ENCODE peak calls at places on chromosomes 6 and 20, in five cellular contexts. Q is esophagus muscularis mucosa, N is suprapubic skin, A is ovary, I is A549. H is an unnamed sample.

GRCh38 chr20:20390393-20390792 is 22.5 kb downstream of the INSM1 start:
- DNase-seq in Q (no peak), I (no peak), N (no peak), A (no peak), H (no peak)

GRCh38 chr6:158536891-158537798 is 22.7 kb upstream of the TMEM181 start:
- DNase-seq in N (no peak), Q (no peak), A (peak; percentile 37), I (no peak), H (no peak)

GRCh38 chr20:48338717-48339116 is 489.1 kb downstream of the PREX1 start:
- DNase-seq in A (no peak), Q (no peak), N (no peak), I (no peak), H (no peak)

GRCh38 chr6:154868143-154868594 is 126.9 kb upstream of the TIAM2 start:
- DNase-seq in Q (no peak), N (no peak), A (no peak), I (peak; percentile 45), H (no peak)

GRCh38 chr20:669573-669972 is 6.0 kb downstream of the SCRT2 start:
- DNase-seq in N (no peak), A (no peak), Q (no peak), I (no peak), H (no peak)

GRCh38 chr6:22251331-22251730 is 45.5 kb downstream of the PRL start:
- DNase-seq in Q (no peak), A (no peak), N (no peak), I (peak; percentile 27), H (no peak)

GRCh38 chr20:57857969-57858368 is 148.2 kb upstream of the PMEPA1 start:
- DNase-seq in I (no peak), Q (no peak), A (no peak), N (no peak), H (no peak)

GRCh38 chr6:156776841-156777576 is at the start of gene ARID1B:
- DNase-seq in Q (no peak), N (peak; percentile 90), I (peak; percentile 75), A (peak; percentile 82), H (peak; percentile 75)

GRCh38 chr20:2165871-2166270 is 64.2 kb downstream of the STK35 start:
- DNase-seq in A (no peak), I (no peak), Q (no peak), N (no peak), H (no peak)

GRCh38 chr6:101851911-101852310 is 458.4 kb downstream of the GRIK2 start:
- DNase-seq in N (no peak), I (no peak), A (no peak), Q (no peak), H (no peak)

GRCh38 chr6:109662192-109662591 is 28.8 kb downstream of the AK9 start:
- DNase-seq in I (no peak), Q (no peak), A (no peak), N (no peak), H (no peak)

GRCh38 chr6:56951049-56951816 is 3.7 kb upstream of the BEND6 start:
- DNase-seq in N (no peak), Q (no peak), I (no peak), A (no peak), H (no peak)

GRCh38 chr20:62286493-62287064 is 16.2 kb upstream of the ADRM1 start:
- DNase-seq in N (no peak), Q (no peak), I (no peak), A (no peak), H (no peak)

GRCh38 chr6:132907915-132908314 is 93.5 kb downstream of the RPS12 start:
- DNase-seq in N (no peak), A (no peak), I (no peak), Q (no peak), H (no peak)

GRCh38 chr6:69584536-69584912 is 212.3 kb downstream of the LMBRD1 start:
- DNase-seq in A (no peak), N (no peak), Q (no peak), I (no peak), H (no peak)

GRCh38 chr20:53157443-53158408 is 185.6 kb downstream of the TSHZ2 start:
- DNase-seq in I (peak; percentile 77), N (peak; percentile 62), A (peak; percentile 36), Q (no peak), H (no peak)

GRCh38 chr6:166419268-166419667 is 36.5 kb upstream of the MPC1 start:
- DNase-seq in N (no peak), Q (no peak), I (no peak), A (no peak), H (no peak)

GRCh38 chr6:77106992-77107391 is 356.3 kb downstream of the HTR1B start:
- DNase-seq in N (no peak), Q (no peak), A (no peak), I (no peak), H (no peak)

GRCh38 chr20:32839982-32840285 is 18.8 kb upstream of the EFCAB8 start:
- DNase-seq in N (no peak), Q (no peak), A (no peak), I (no peak), H (no peak)

DNA sequence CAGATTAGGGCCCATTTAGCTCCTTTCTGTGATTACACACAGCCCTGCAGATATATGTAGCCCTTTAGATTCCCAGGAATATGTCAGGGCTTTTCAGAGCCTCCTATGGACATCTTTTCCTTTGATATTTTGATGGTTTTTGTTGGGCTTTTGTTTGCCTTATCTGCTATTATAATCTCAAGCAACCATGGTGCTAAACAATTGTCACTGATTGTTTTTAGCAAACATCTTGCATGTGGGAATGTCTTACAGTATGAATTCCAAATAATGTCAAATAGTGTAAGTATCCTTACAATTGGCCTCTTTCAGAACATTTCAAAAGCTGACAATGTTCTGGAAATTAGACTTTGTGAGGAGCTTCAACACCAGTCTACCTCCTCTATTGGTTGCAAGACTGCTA is 333.6 kb upstream of the OPRM1 start:
- DNase-seq in I (no peak), N (no peak), A (no peak), Q (no peak), H (no peak)
- H3K9me3 ChIP-seq in I (no peaks in the 10 kb centered on the region), N (peaks cover 6% of the 10 kb centered on the region), A (no peaks in the 10 kb centered on the region), Q (no peaks in the 10 kb centered on the region), H (no peaks in the 10 kb centered on the region)

DNA sequence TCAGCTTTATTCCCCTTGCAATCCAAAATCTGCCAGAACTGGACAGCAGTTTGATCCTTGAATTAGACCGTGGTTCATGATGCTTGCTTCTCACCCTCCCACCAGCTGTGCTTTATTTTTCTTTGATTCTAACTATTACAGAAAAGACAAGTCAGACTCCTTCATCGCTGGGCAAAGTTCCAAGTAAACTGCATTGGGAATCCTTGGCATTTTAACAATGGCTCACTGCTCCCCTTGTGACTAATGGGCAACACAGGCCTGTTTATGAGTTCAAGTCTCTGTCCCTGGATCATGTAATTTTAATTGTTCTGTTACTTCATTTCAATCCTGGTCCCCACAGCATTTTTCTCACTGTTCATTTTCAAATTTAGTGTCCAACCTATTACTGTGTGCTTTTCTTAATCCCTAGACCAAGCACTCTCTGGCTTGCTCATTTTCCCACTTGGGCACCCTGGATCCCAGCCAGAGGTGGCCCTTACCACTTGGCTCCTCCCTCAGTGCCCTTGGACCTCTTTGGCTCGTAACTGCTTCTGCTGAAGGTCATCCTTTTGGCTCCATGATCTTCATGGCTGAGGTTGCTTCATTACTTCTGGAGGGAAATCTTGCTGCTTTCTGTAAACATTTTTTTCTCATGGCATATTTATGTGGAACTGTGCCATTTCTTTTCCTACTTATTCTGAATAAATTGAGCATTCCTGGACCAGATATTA is 32.8 kb downstream of the PSMB9 start:
- DNase-seq in N (no peak), I (peak; percentile 26), Q (no peak), A (peak; percentile 85), H (peak; percentile 25)
- TF ChIP-seq EP300 in N (no peak), I (no peak), Q (no peak), A (no peak), H (no peak)

GRCh38 chr20:23086056-23086551 is at the start of gene CD93:
- DNase-seq in Q (no peak), A (peak; percentile 33), I (no peak), N (no peak), H (peak; percentile 41)
- TF ChIP-seq POLR2A in Q (no peak), A (no peak), I (no peak), N (no peak), H (peak; percentile 13)

GRCh38 chr6:168093634-168094033 is 14.6 kb upstream of the FRMD1 start:
- DNase-seq in I (no peak), Q (no peak), A (peak; percentile 3), N (no peak), H (no peak)

GRCh38 chr6:168095171-168095691 is 16.2 kb upstream of the FRMD1 start:
- DNase-seq in Q (no peak), I (no peak), A (peak; percentile 13), N (no peak), H (no peak)

GRCh38 chr6:168092541-168092940 is 13.5 kb upstream of the FRMD1 start:
- DNase-seq in Q (no peak), N (no peak), I (no peak), A (no peak), H (no peak)

GRCh38 chr6:168091381-168092264 is 12.6 kb upstream of the FRMD1 start:
- DNase-seq in Q (no peak), I (no peak), A (peak; percentile 9), N (no peak), H (no peak)

GRCh38 chr6:168093071-168093505 is 14.1 kb upstream of the FRMD1 start:
- DNase-seq in I (no peak), Q (no peak), N (no peak), A (peak; percentile 4), H (no peak)
- H3K9me3 ChIP-seq in I (no peaks in the 10 kb centered on the region), Q (no peaks in the 10 kb centered on the region), N (no peaks in the 10 kb centered on the region), A (no peaks in the 10 kb centered on the region), H (no peaks in the 10 kb centered on the region)

DNA sequence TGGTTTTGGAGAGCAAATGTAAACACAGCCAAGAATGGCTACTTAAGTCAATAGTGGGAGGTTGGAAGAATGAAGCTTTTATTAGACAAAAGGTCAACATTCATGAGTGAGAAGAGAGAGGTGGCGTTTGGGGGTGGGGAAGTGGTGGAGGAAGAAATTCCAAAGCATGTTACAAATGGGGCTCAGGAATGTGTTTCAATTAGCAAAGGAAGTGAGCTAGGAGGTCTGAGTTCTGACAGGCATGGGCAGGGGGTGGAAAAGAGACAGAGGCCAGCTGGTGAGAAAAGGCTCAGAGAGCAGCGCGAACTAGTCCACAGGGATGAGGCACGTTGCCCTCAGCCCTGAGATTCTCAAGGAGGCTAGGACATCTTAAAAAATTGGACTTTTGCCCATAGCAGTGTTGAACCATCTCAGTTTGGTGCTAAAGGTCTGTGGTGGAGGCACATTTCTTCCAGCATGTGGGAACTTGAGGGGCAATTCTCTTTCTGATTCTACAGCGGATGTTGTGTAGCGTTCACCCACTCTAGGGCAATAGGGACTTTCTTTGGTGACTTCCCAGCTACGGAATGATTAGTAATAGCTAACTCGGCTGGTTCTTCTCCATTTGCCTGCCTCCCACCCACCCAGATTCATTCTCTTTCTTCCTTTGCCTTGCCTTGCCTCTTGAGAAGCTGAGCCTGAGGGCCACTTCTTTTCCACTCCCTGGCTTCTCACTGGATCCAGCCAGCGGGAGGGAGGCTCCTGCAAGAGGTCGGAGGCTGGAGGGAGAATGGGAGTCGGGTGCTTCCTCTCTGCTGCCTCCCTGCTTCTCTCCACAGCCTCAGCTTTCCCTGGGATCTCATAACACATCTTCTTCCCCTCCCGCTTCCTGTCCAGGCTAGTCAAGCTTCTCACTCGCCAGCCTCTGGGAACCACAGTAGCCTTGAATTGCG is 45.1 kb upstream of the NEDD9 start:
- DNase-seq in Q (no peak), A (no peak), I (peak; percentile 55), N (no peak), H (no peak)
- TF ChIP-seq EP300 in Q (no peak), A (no peak), I (no peak), N (no peak), H (no peak)